ENCODE peak calls at places on chromosomes 5 and 9, in seven cellular contexts. X is WERI-Rb-1, T is colonic mucosa, W is pancreas, U is sigmoid colon, N is heart left ventricle, A is PC-3. I is an unnamed sample.
A peak's percentile ranks its signal among the peaks of the same experiment; 100 is the strongest.

GRCh38 chr9:35350827-35351549 is 138.9 kb upstream of the RUSC2 start:
- DNase-seq in X (no peak), T (no peak), W (peak; percentile 22), U (no peak), N (no peak), A (peak; percentile 48), I (no peak)

GRCh38 chr9:137253717-137254623 is 1.2 kb upstream of the NELFB start:
- DNase-seq in X (no peak), T (peak; percentile 66), W (peak; percentile 64), U (no peak), N (no peak), A (no peak), I (no peak)

GRCh38 chr9:136312436-136312835 is 8.5 kb upstream of the CCDC187 start:
- DNase-seq in X (peak; percentile 70), T (no peak), W (no peak), U (no peak), N (peak; percentile 62), A (peak; percentile 39), I (no peak)

GRCh38 chr9:70053864-70054263 is 10.2 kb downstream of the MAMDC2 start:
- DNase-seq in X (no peak), T (no peak), W (peak; percentile 68), U (peak; percentile 66), N (no peak), A (peak; percentile 86), I (peak; percentile 68)

GRCh38 chr9:99731950-99732349 is 89.7 kb upstream of the NR4A3 start:
- DNase-seq in X (no peak), T (no peak), W (no peak), U (no peak), N (no peak), A (no peak), I (no peak)

GRCh38 chr9:112917027-112917986 is 26.6 kb upstream of the SLC46A2 start:
- DNase-seq in X (no peak), T (peak; percentile 20), W (no peak), U (no peak), N (no peak), A (peak; percentile 79), I (no peak)

GRCh38 chr5:159073030-159073429 is 26.7 kb downstream of the EBF1 start:
- DNase-seq in X (no peak), T (no peak), W (no peak), U (no peak), N (no peak), A (no peak), I (no peak)

GRCh38 chr5:134146651-134147544 is 29.9 kb downstream of the SKP1 start:
- DNase-seq in X (no peak), T (no peak), W (no peak), U (no peak), N (no peak), A (peak; percentile 12), I (no peak)

GRCh38 chr9:95383198-95383673 is 65.7 kb upstream of the FANCC start:
- DNase-seq in X (no peak), T (no peak), W (no peak), U (no peak), N (no peak), A (peak; percentile 84), I (no peak)

GRCh38 chr5:166907314-166907713 is 1384.1 kb upstream of the WWC1 start:
- DNase-seq in X (no peak), T (no peak), W (no peak), U (no peak), N (no peak), A (peak; percentile 8), I (no peak)

GRCh38 chr9:18238752-18239151 is 235.2 kb upstream of the ADAMTSL1 start:
- DNase-seq in X (no peak), T (no peak), W (no peak), U (no peak), N (no peak), A (peak; percentile 86), I (no peak)

GRCh38 chr5:142839711-142840441 is 69.7 kb downstream of the ARHGAP26 start:
- DNase-seq in X (no peak), T (peak; percentile 55), W (peak; percentile 45), U (peak; percentile 92), N (peak; percentile 72), A (peak; percentile 47), I (no peak)

GRCh38 chr5:56305001-56305400 is 71.9 kb upstream of the ANKRD55 start:
- DNase-seq in X (no peak), T (no peak), W (no peak), U (no peak), N (no peak), A (no peak), I (no peak)

GRCh38 chr9:100725376-100725775 is 147.5 kb downstream of the CAVIN4 start:
- DNase-seq in X (no peak), T (no peak), W (no peak), U (no peak), N (no peak), A (no peak), I (no peak)

GRCh38 chr9:18710089-18710488 is 236.1 kb downstream of the ADAMTSL1 start:
- DNase-seq in X (no peak), T (no peak), W (no peak), U (no peak), N (no peak), A (no peak), I (no peak)

GRCh38 chr5:42579320-42579719 is 156.1 kb downstream of the GHR start:
- DNase-seq in X (no peak), T (no peak), W (no peak), U (no peak), N (no peak), A (peak; percentile 51), I (no peak)

GRCh38 chr9:120326076-120326693 is 253.8 kb downstream of the CDK5RAP2 start:
- DNase-seq in X (no peak), T (no peak), W (no peak), U (no peak), N (no peak), A (no peak), I (no peak)

GRCh38 chr5:1430121-1430795 is 15.0 kb downstream of the SLC6A3 start:
- DNase-seq in X (peak; percentile 4), T (no peak), W (no peak), U (peak; percentile 48), N (no peak), A (no peak), I (peak; percentile 58)

GRCh38 chr9:98491778-98492177 is 217.0 kb downstream of the GABBR2 start:
- DNase-seq in X (no peak), T (no peak), W (no peak), U (no peak), N (peak; percentile 42), A (no peak), I (no peak)

GRCh38 chr5:8907168-8907868 is 638.6 kb downstream of the SEMA5A start:
- DNase-seq in X (no peak), T (no peak), W (no peak), U (no peak), N (no peak), A (peak; percentile 97), I (no peak)

GRCh38 chr5:8912106-8912505 is 633.8 kb downstream of the SEMA5A start:
- DNase-seq in X (no peak), T (no peak), W (no peak), U (no peak), N (no peak), A (peak; percentile 81), I (no peak)

GRCh38 chr5:8906303-8906967 is 639.4 kb downstream of the SEMA5A start:
- DNase-seq in X (no peak), T (no peak), W (no peak), U (no peak), N (no peak), A (peak; percentile 97), I (peak; percentile 94)

GRCh38 chr5:8905021-8905420 is 640.9 kb downstream of the SEMA5A start:
- DNase-seq in X (no peak), T (peak; percentile 27), W (no peak), U (no peak), N (no peak), A (peak; percentile 93), I (peak; percentile 78)

GRCh38 chr5:8908055-8908683 is 637.7 kb downstream of the SEMA5A start:
- DNase-seq in X (peak; percentile 61), T (peak; percentile 41), W (peak; percentile 4), U (no peak), N (no peak), A (peak; percentile 83), I (no peak)
- TF ChIP-seq CTCF in X (peak; percentile 91), T (peak; percentile 75), W (peak; percentile 51), U (no peak), N (peak; percentile 30), A (peak; percentile 99), I (peak; percentile 87)

GRCh38 chr9:107636596-107637405 is 147.2 kb upstream of the KLF4 start:
- DNase-seq in X (no peak), T (no peak), W (no peak), U (no peak), N (no peak), A (no peak), I (no peak)

GRCh38 chr9:107637421-107638420 is 148.2 kb upstream of the KLF4 start:
- DNase-seq in X (peak; percentile 67), T (peak; percentile 82), W (peak; percentile 63), U (peak; percentile 99), N (peak; percentile 95), A (peak; percentile 31), I (no peak)

GRCh38 chr9:107639426-107639825 is 149.9 kb upstream of the KLF4 start:
- DNase-seq in X (peak; percentile 45), T (no peak), W (no peak), U (no peak), N (no peak), A (no peak), I (no peak)

GRCh38 chr9:107638922-107639321 is 149.4 kb upstream of the KLF4 start:
- DNase-seq in X (peak; percentile 78), T (peak; percentile 88), W (no peak), U (peak; percentile 91), N (peak; percentile 84), A (no peak), I (no peak)

DNA sequence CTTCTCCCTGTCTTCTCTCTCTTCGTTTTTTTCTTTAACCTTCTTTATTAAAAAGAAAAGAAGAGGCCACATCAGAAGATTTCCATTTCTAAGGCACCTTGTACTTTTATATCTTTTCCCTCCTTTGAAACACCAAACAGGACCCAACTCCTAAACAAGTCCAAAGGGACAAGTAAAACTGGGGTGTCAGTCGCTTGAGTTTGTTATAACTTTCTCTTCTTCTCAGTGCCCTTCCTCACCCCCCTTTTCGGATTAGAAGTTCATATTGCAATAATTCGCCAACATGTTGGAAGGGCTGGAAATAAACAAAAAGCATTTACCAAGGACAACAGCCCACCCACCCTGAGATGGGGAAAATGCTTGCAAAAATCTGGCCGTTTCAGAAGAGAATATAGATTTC is 148.9 kb upstream of the KLF4 start:
- DNase-seq in X (no peak), T (no peak), W (no peak), U (no peak), N (no peak), A (no peak), I (no peak)
- H3K4me3 ChIP-seq in X (peak overlapping the region; percentile 14), T (peak overlapping the region; percentile 24), W (no peak overlapping the region), U (peak overlapping the region; percentile 35), N (peak overlapping the region; percentile 51), A (peak overlapping the region; percentile 73), I (no peak overlapping the region)

GRCh38 chr5:179033004-179033580 is 9.5 kb downstream of the ZNF879 start:
- DNase-seq in X (no peak), T (no peak), W (no peak), U (no peak), N (no peak), A (no peak), I (no peak)
- H3K9me3 ChIP-seq in X (peaks cover 2% of the 10 kb centered on the region), T (peaks cover 20% of the 10 kb centered on the region), W (peaks cover 18% of the 10 kb centered on the region), U (peaks cover 76% of the 10 kb centered on the region), N (peaks cover 11% of the 10 kb centered on the region), A (peaks cover 32% of the 10 kb centered on the region), I (peaks cover 47% of the 10 kb centered on the region)

GRCh38 chr9:13513710-13514444 is 234.4 kb upstream of the MPDZ start:
- DNase-seq in X (no peak), T (no peak), W (no peak), U (no peak), N (no peak), A (peak; percentile 58), I (peak; percentile 72)
- TF ChIP-seq CTCF in X (no peak), T (no peak), W (no peak), U (no peak), N (no peak), A (no peak), I (no peak)

I was measured in RWPE2.